ENCODE peak calls at places on chromosomes 6 and 20, in eight cellular contexts. One of them, this sample, is unnamed. For H3K36me3, the result is how much of the 10 kb centered on the place peaks cover.

GRCh38 chr20:9912290-9912689 is 73.4 kb upstream of the PAK5 start:
- DNase-seq in brain microvascular endothelial cell: no peak
- DNase-seq in stomach: no peak
- DNase-seq in body of pancreas: no peak
- DNase-seq in mucosa of descending colon: no peak
- DNase-seq in endodermal cell: no peak
- DNase-seq in spleen: no peak
- DNase-seq in IMR-90: no peak
- DNase-seq in this sample: no peak

GRCh38 chr20:54152227-54153040 is 21.4 kb downstream of the CYP24A1 start:
- DNase-seq in brain microvascular endothelial cell: no peak
- DNase-seq in stomach: no peak
- DNase-seq in body of pancreas: no peak
- DNase-seq in mucosa of descending colon: no peak
- DNase-seq in endodermal cell: peak
- DNase-seq in spleen: no peak
- DNase-seq in IMR-90: no peak
- DNase-seq in this sample: no peak

GRCh38 chr20:36784116-36784515 is 10.6 kb upstream of the DSN1 start:
- DNase-seq in brain microvascular endothelial cell: no peak
- DNase-seq in stomach: no peak
- DNase-seq in body of pancreas: no peak
- DNase-seq in mucosa of descending colon: no peak
- DNase-seq in endodermal cell: no peak
- DNase-seq in spleen: no peak
- DNase-seq in IMR-90: no peak
- DNase-seq in this sample: no peak

GRCh38 chr20:34249291-34249690 is 8.1 kb downstream of the ASIP start:
- DNase-seq in brain microvascular endothelial cell: peak
- DNase-seq in stomach: no peak
- DNase-seq in body of pancreas: no peak
- DNase-seq in mucosa of descending colon: peak
- DNase-seq in endodermal cell: no peak
- DNase-seq in spleen: no peak
- DNase-seq in IMR-90: peak
- DNase-seq in this sample: no peak

GRCh38 chr20:39206899-39207564 is 244.9 kb downstream of the DHX35 start:
- DNase-seq in brain microvascular endothelial cell: no peak
- DNase-seq in stomach: peak
- DNase-seq in body of pancreas: peak
- DNase-seq in mucosa of descending colon: no peak
- DNase-seq in endodermal cell: no peak
- DNase-seq in spleen: no peak
- DNase-seq in IMR-90: no peak
- DNase-seq in this sample: no peak

GRCh38 chr20:58991720-58992119 is 10.7 kb downstream of the NELFCD start:
- DNase-seq in brain microvascular endothelial cell: no peak
- DNase-seq in stomach: no peak
- DNase-seq in body of pancreas: no peak
- DNase-seq in mucosa of descending colon: no peak
- DNase-seq in endodermal cell: peak
- DNase-seq in spleen: no peak
- DNase-seq in IMR-90: peak
- DNase-seq in this sample: no peak

GRCh38 chr20:52783769-52784168 is 188.4 kb upstream of the TSHZ2 start:
- DNase-seq in brain microvascular endothelial cell: no peak
- DNase-seq in stomach: no peak
- DNase-seq in body of pancreas: no peak
- DNase-seq in mucosa of descending colon: peak
- DNase-seq in endodermal cell: peak
- DNase-seq in spleen: no peak
- DNase-seq in IMR-90: no peak
- DNase-seq in this sample: no peak

GRCh38 chr6:9121551-9121950 is 686.2 kb upstream of the SLC35B3 start:
- DNase-seq in brain microvascular endothelial cell: no peak
- DNase-seq in stomach: no peak
- DNase-seq in body of pancreas: no peak
- DNase-seq in mucosa of descending colon: no peak
- DNase-seq in endodermal cell: no peak
- DNase-seq in spleen: no peak
- DNase-seq in IMR-90: peak
- DNase-seq in this sample: no peak

GRCh38 chr6:98839788-98840361 is 5.5 kb downstream of the POU3F2 start:
- DNase-seq in brain microvascular endothelial cell: no peak
- DNase-seq in stomach: no peak
- DNase-seq in body of pancreas: no peak
- DNase-seq in mucosa of descending colon: no peak
- DNase-seq in endodermal cell: peak
- DNase-seq in spleen: no peak
- DNase-seq in IMR-90: peak
- DNase-seq in this sample: no peak

GRCh38 chr20:57609842-57610167 is 10.4 kb downstream of the ZBP1 start:
- DNase-seq in brain microvascular endothelial cell: no peak
- DNase-seq in stomach: no peak
- DNase-seq in body of pancreas: no peak
- DNase-seq in mucosa of descending colon: no peak
- DNase-seq in endodermal cell: no peak
- DNase-seq in spleen: peak
- DNase-seq in IMR-90: no peak
- DNase-seq in this sample: no peak
- TF ChIP-seq CTCF in brain microvascular endothelial cell: peak
- TF ChIP-seq CTCF in stomach: no peak
- TF ChIP-seq CTCF in body of pancreas: no peak
- TF ChIP-seq CTCF in mucosa of descending colon: no peak
- TF ChIP-seq CTCF in endodermal cell: peak
- TF ChIP-seq CTCF in spleen: no peak
- TF ChIP-seq CTCF in IMR-90: no peak
- TF ChIP-seq CTCF in this sample: no peak

GRCh38 chr6:94130458-94130857 is 711.1 kb upstream of the EPHA7 start:
- DNase-seq in brain microvascular endothelial cell: no peak
- DNase-seq in stomach: no peak
- DNase-seq in body of pancreas: no peak
- DNase-seq in mucosa of descending colon: no peak
- DNase-seq in endodermal cell: peak
- DNase-seq in spleen: no peak
- DNase-seq in IMR-90: no peak
- DNase-seq in this sample: no peak

GRCh38 chr6:94124333-94124732 is 705.0 kb upstream of the EPHA7 start:
- DNase-seq in brain microvascular endothelial cell: no peak
- DNase-seq in stomach: no peak
- DNase-seq in body of pancreas: no peak
- DNase-seq in mucosa of descending colon: no peak
- DNase-seq in endodermal cell: no peak
- DNase-seq in spleen: no peak
- DNase-seq in IMR-90: no peak
- DNase-seq in this sample: no peak

GRCh38 chr6:94127716-94128115 is 708.4 kb upstream of the EPHA7 start:
- DNase-seq in brain microvascular endothelial cell: no peak
- DNase-seq in stomach: no peak
- DNase-seq in body of pancreas: no peak
- DNase-seq in mucosa of descending colon: no peak
- DNase-seq in endodermal cell: no peak
- DNase-seq in spleen: no peak
- DNase-seq in IMR-90: no peak
- DNase-seq in this sample: no peak
- H3K36me3 ChIP-seq in brain microvascular endothelial cell: under half
- H3K36me3 ChIP-seq in stomach: under half
- H3K36me3 ChIP-seq in body of pancreas: under half
- H3K36me3 ChIP-seq in mucosa of descending colon: under half
- H3K36me3 ChIP-seq in endodermal cell: under half
- H3K36me3 ChIP-seq in spleen: under half
- H3K36me3 ChIP-seq in IMR-90: under half
- H3K36me3 ChIP-seq in this sample: under half

GRCh38 chr20:61517419-61517818 is 265.4 kb downstream of the CDH4 start:
- DNase-seq in brain microvascular endothelial cell: no peak
- DNase-seq in stomach: no peak
- DNase-seq in body of pancreas: no peak
- DNase-seq in mucosa of descending colon: no peak
- DNase-seq in endodermal cell: no peak
- DNase-seq in spleen: peak
- DNase-seq in IMR-90: no peak
- DNase-seq in this sample: no peak
- TF ChIP-seq CTCF in brain microvascular endothelial cell: no peak
- TF ChIP-seq CTCF in stomach: no peak
- TF ChIP-seq CTCF in body of pancreas: no peak
- TF ChIP-seq CTCF in mucosa of descending colon: no peak
- TF ChIP-seq CTCF in endodermal cell: no peak
- TF ChIP-seq CTCF in spleen: no peak
- TF ChIP-seq CTCF in IMR-90: no peak
- TF ChIP-seq CTCF in this sample: no peak

GRCh38 chr20:63690001-63690897 is 6.2 kb upstream of the TNFRSF6B start:
- DNase-seq in brain microvascular endothelial cell: no peak
- DNase-seq in stomach: no peak
- DNase-seq in body of pancreas: no peak
- DNase-seq in mucosa of descending colon: no peak
- DNase-seq in endodermal cell: no peak
- DNase-seq in spleen: peak
- DNase-seq in IMR-90: no peak
- DNase-seq in this sample: no peak

GRCh38 chr20:63691711-63692435 is 4.6 kb upstream of the TNFRSF6B start:
- DNase-seq in brain microvascular endothelial cell: no peak
- DNase-seq in stomach: no peak
- DNase-seq in body of pancreas: no peak
- DNase-seq in mucosa of descending colon: no peak
- DNase-seq in endodermal cell: no peak
- DNase-seq in spleen: peak
- DNase-seq in IMR-90: no peak
- DNase-seq in this sample: no peak

GRCh38 chr20:63692436-63693078 is 3.9 kb upstream of the TNFRSF6B start:
- DNase-seq in brain microvascular endothelial cell: no peak
- DNase-seq in stomach: no peak
- DNase-seq in body of pancreas: no peak
- DNase-seq in mucosa of descending colon: no peak
- DNase-seq in endodermal cell: no peak
- DNase-seq in spleen: peak
- DNase-seq in IMR-90: no peak
- DNase-seq in this sample: no peak

GRCh38 chr20:63689046-63690000 is 7.1 kb upstream of the TNFRSF6B start:
- DNase-seq in brain microvascular endothelial cell: no peak
- DNase-seq in stomach: no peak
- DNase-seq in body of pancreas: no peak
- DNase-seq in mucosa of descending colon: no peak
- DNase-seq in endodermal cell: no peak
- DNase-seq in spleen: no peak
- DNase-seq in IMR-90: no peak
- DNase-seq in this sample: no peak

DNA sequence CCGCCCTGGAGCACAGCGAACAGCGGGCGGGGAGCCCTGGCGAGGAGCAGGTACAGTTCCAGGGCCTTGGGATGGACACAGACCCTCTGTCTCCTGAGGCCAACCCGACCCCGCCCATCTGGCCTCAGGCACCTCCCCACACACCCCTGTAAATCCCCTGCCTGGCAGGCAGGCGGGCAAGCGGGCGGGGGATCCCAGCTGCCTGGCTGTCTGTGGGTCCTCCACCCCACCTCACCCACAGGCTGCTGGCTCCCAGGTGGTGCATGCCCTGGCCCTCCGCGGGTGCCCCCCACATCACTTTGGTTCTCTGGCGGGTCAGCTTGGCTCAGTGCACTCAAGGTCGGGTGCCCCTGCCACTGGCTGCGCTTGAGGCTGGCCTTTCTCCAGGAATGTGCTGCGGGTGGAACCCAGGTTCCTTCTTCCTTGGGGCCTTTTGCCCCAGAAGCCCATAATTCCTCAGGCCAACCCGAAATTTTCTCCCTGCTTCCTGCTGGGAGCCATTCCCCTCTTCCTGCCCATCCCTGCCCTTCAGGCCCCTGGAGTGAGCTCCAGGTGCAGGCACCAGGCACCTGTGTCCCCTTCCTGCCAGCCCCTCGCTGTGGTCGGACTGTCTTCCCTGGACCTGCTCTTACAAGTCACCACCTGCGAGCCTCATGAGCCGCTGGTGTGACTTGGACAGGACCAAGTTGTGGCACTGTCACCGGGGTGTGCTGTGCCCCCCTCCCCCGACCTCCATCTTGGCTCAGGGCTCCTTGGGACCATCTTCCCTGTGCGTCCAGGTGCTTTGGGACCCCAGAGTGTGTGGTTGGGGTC is 5.3 kb upstream of the TNFRSF6B start:
- DNase-seq in brain microvascular endothelial cell: no peak
- DNase-seq in stomach: no peak
- DNase-seq in body of pancreas: no peak
- DNase-seq in mucosa of descending colon: no peak
- DNase-seq in endodermal cell: no peak
- DNase-seq in spleen: peak
- DNase-seq in IMR-90: no peak
- DNase-seq in this sample: no peak
- H3K36me3 ChIP-seq in brain microvascular endothelial cell: under half
- H3K36me3 ChIP-seq in stomach: under half
- H3K36me3 ChIP-seq in body of pancreas: under half
- H3K36me3 ChIP-seq in mucosa of descending colon: under half
- H3K36me3 ChIP-seq in endodermal cell: under half
- H3K36me3 ChIP-seq in spleen: under half
- H3K36me3 ChIP-seq in IMR-90: under half
- H3K36me3 ChIP-seq in this sample: under half

GRCh38 chr6:105499928-105500327 is 97.0 kb upstream of the PREP start:
- DNase-seq in brain microvascular endothelial cell: no peak
- DNase-seq in stomach: no peak
- DNase-seq in body of pancreas: no peak
- DNase-seq in mucosa of descending colon: no peak
- DNase-seq in endodermal cell: no peak
- DNase-seq in spleen: no peak
- DNase-seq in IMR-90: peak
- DNase-seq in this sample: no peak

GRCh38 chr6:105503641-105504040 is 100.8 kb upstream of the PREP start:
- DNase-seq in brain microvascular endothelial cell: no peak
- DNase-seq in stomach: no peak
- DNase-seq in body of pancreas: no peak
- DNase-seq in mucosa of descending colon: no peak
- DNase-seq in endodermal cell: no peak
- DNase-seq in spleen: no peak
- DNase-seq in IMR-90: no peak
- DNase-seq in this sample: no peak

GRCh38 chr6:105501246-105501645 is 98.4 kb upstream of the PREP start:
- DNase-seq in brain microvascular endothelial cell: no peak
- DNase-seq in stomach: no peak
- DNase-seq in body of pancreas: no peak
- DNase-seq in mucosa of descending colon: no peak
- DNase-seq in endodermal cell: no peak
- DNase-seq in spleen: no peak
- DNase-seq in IMR-90: no peak
- DNase-seq in this sample: no peak

GRCh38 chr6:105501945-105502344 is 99.1 kb upstream of the PREP start:
- DNase-seq in brain microvascular endothelial cell: no peak
- DNase-seq in stomach: no peak
- DNase-seq in body of pancreas: no peak
- DNase-seq in mucosa of descending colon: no peak
- DNase-seq in endodermal cell: no peak
- DNase-seq in spleen: no peak
- DNase-seq in IMR-90: no peak
- DNase-seq in this sample: no peak

GRCh38 chr6:105500693-105501092 is 97.8 kb upstream of the PREP start:
- DNase-seq in brain microvascular endothelial cell: no peak
- DNase-seq in stomach: no peak
- DNase-seq in body of pancreas: no peak
- DNase-seq in mucosa of descending colon: no peak
- DNase-seq in endodermal cell: no peak
- DNase-seq in spleen: no peak
- DNase-seq in IMR-90: no peak
- DNase-seq in this sample: no peak
- TF ChIP-seq CTCF in brain microvascular endothelial cell: peak
- TF ChIP-seq CTCF in stomach: no peak
- TF ChIP-seq CTCF in body of pancreas: no peak
- TF ChIP-seq CTCF in mucosa of descending colon: no peak
- TF ChIP-seq CTCF in endodermal cell: peak
- TF ChIP-seq CTCF in spleen: no peak
- TF ChIP-seq CTCF in IMR-90: no peak
- TF ChIP-seq CTCF in this sample: no peak

GRCh38 chr20:29741594-29741893 is 1515.9 kb upstream of the DEFB115 start:
- DNase-seq in brain microvascular endothelial cell: no peak
- DNase-seq in stomach: peak
- DNase-seq in body of pancreas: no peak
- DNase-seq in mucosa of descending colon: no peak
- DNase-seq in endodermal cell: peak
- DNase-seq in spleen: no peak
- DNase-seq in IMR-90: no peak
- DNase-seq in this sample: no peak
- H3K36me3 ChIP-seq in brain microvascular endothelial cell: under half
- H3K36me3 ChIP-seq in stomach: under half
- H3K36me3 ChIP-seq in body of pancreas: under half
- H3K36me3 ChIP-seq in mucosa of descending colon: under half
- H3K36me3 ChIP-seq in endodermal cell: under half
- H3K36me3 ChIP-seq in spleen: under half
- H3K36me3 ChIP-seq in IMR-90: under half
- H3K36me3 ChIP-seq in this sample: under half

This sample was measured in left ventricle myocardium inferior.